ENCODE peak calls at places on chromosome 15, in six cellular contexts. C is stimulated activated CD8-positive, alpha-beta memory T cell treated with anti-CD3 and anti-CD28 coated beads, Interleukin-2, amount 100 ng/mL, for 1 hour; M is stimulated activated CD4-positive, alpha-beta T cell treated with anti-CD3 and anti-CD28 coated beads, Interleukin-15, amount 100 ng/mL, for 1 hour; B is NCI-H1417; X is uterus; H is GM23338. I is an unnamed sample.
A peak's percentile ranks its signal among the peaks of the same experiment; 100 is the strongest.

GRCh38 chr15:79025802-79026201 is 64.8 kb downstream of the RASGRF1 start:
- DNase-seq in C (no peak), M (no peak), B (no peak), X (no peak), H (no peak), I (no peak)

GRCh38 chr15:67093146-67093874 is 27.9 kb downstream of the SMAD3 start:
- DNase-seq in C (no peak), M (no peak), B (no peak), X (no peak), H (no peak), I (no peak)

GRCh38 chr15:91469627-91470567 is 369.8 kb downstream of the SV2B start:
- DNase-seq in C (peak; percentile 62), M (peak; percentile 29), B (no peak), X (no peak), H (no peak), I (no peak)

GRCh38 chr15:59436774-59437472 is 1.1 kb upstream of the FAM81A start:
- DNase-seq in C (no peak), M (no peak), B (peak; percentile 61), X (no peak), H (peak; percentile 15), I (no peak)

GRCh38 chr15:41985236-41986160 is 13.1 kb upstream of the EHD4 start:
- DNase-seq in C (no peak), M (no peak), B (no peak), X (no peak), H (no peak), I (no peak)

GRCh38 chr15:61034793-61035710 is 194.1 kb downstream of the RORA start:
- DNase-seq in C (no peak), M (no peak), B (no peak), X (no peak), H (no peak), I (no peak)

GRCh38 chr15:57500979-57501576 is 90.6 kb upstream of the MYZAP start:
- DNase-seq in C (no peak), M (no peak), B (no peak), X (no peak), H (no peak), I (no peak)

GRCh38 chr15:69794643-69795461 is 302.9 kb downstream of the TLE3 start:
- DNase-seq in C (no peak), M (no peak), B (no peak), X (peak; percentile 40), H (peak; percentile 69), I (no peak)

GRCh38 chr15:45921376-45921775 is 286.5 kb downstream of the SQOR start:
- DNase-seq in C (no peak), M (no peak), B (no peak), X (no peak), H (peak; percentile 14), I (no peak)

GRCh38 chr15:90103669-90104329 is 1.5 kb upstream of the IDH2 start:
- DNase-seq in C (no peak), M (no peak), B (no peak), X (no peak), H (no peak), I (no peak)

GRCh38 chr15:79849789-79850188 is 47.0 kb downstream of the MTHFS start:
- DNase-seq in C (no peak), M (no peak), B (no peak), X (no peak), H (peak; percentile 82), I (no peak)

GRCh38 chr15:50107591-50108408 is 11.2 kb downstream of the ATP8B4 start:
- DNase-seq in C (no peak), M (no peak), B (no peak), X (no peak), H (no peak), I (peak; percentile 68)

GRCh38 chr15:83695246-83695645 is 41.3 kb downstream of the ADAMTSL3 start:
- DNase-seq in C (no peak), M (no peak), B (no peak), X (no peak), H (peak; percentile 21), I (no peak)

GRCh38 chr15:94439158-94439557 is 207.8 kb downstream of the MCTP2 start:
- DNase-seq in C (no peak), M (no peak), B (no peak), X (no peak), H (no peak), I (peak; percentile 12)

GRCh38 chr15:38069001-38069400 is 134.6 kb downstream of the TMCO5A start:
- DNase-seq in C (no peak), M (no peak), B (peak; percentile 2), X (no peak), H (no peak), I (peak; percentile 61)

GRCh38 chr15:77004189-77004588 is 9.3 kb downstream of the PSTPIP1 start:
- DNase-seq in C (no peak), M (no peak), B (no peak), X (no peak), H (no peak), I (no peak)

GRCh38 chr15:58522391-58522790 is 90.6 kb downstream of the LIPC start:
- DNase-seq in C (no peak), M (no peak), B (no peak), X (no peak), H (no peak), I (no peak)

GRCh38 chr15:89442671-89443307 is 53.6 kb downstream of the RHCG start:
- DNase-seq in C (no peak), M (peak; percentile 12), B (peak; percentile 66), X (no peak), H (peak; percentile 94), I (peak; percentile 57)

GRCh38 chr15:100958326-100959065 is 39.3 kb downstream of the LRRK1 start:
- DNase-seq in C (no peak), M (no peak), B (no peak), X (no peak), H (no peak), I (no peak)

GRCh38 chr15:49946681-49947080 is 172.4 kb downstream of the ATP8B4 start:
- DNase-seq in C (no peak), M (no peak), B (no peak), X (no peak), H (no peak), I (no peak)

GRCh38 chr15:91302588-91303439 is 202.8 kb downstream of the SV2B start:
- DNase-seq in C (no peak), M (no peak), B (peak; percentile 68), X (no peak), H (peak; percentile 92), I (peak; percentile 73)

GRCh38 chr15:73114064-73114463 is 61.8 kb downstream of the NEO1 start:
- DNase-seq in C (no peak), M (no peak), B (no peak), X (no peak), H (peak; percentile 47), I (no peak)

I was measured in MM.1S.